ENCODE peak calls at places on chromosome 15, in five cellular contexts. F, T, U, N and C are unnamed samples.

GRCh38 chr15:62428259-62428658 is 263.2 kb upstream of the C2CD4B start:
- DNase-seq in F (no peak), T (no peak), U (no peak), N (no peak), C (no peak)

GRCh38 chr15:97875513-97876285 is 84.8 kb upstream of the ARRDC4 start:
- DNase-seq in F (no peak), T (peak), U (no peak), N (peak), C (no peak)

GRCh38 chr15:84112025-84112424 is 123.5 kb upstream of the GOLGA6L4 start:
- DNase-seq in F (no peak), T (no peak), U (no peak), N (no peak), C (no peak)

GRCh38 chr15:88986949-88987589 is 73.9 kb upstream of the MFGE8 start:
- DNase-seq in F (no peak), T (no peak), U (no peak), N (no peak), C (no peak)

GRCh38 chr15:31265871-31266711 is 60.5 kb upstream of the KLF13 start:
- DNase-seq in F (peak), T (peak), U (no peak), N (peak), C (peak)

GRCh38 chr15:66481107-66481856 is 16.3 kb downstream of the SNAPC5 start:
- DNase-seq in F (no peak), T (no peak), U (no peak), N (no peak), C (no peak)

GRCh38 chr15:78149805-78150751 is 916 bp downstream of the IDH3A start:
- DNase-seq in F (no peak), T (no peak), U (no peak), N (no peak), C (no peak)

GRCh38 chr15:44243146-44243545 is 45.4 kb upstream of the GOLM2 start:
- DNase-seq in F (no peak), T (no peak), U (peak), N (no peak), C (no peak)